ENCODE peak calls at places on chromosomes 2 and 18, in nine cellular contexts. L is fibroblast of villous mesenchyme, Z is kidney, J is HFF-Myc, C is kidney epithelial cell, H is A549, Y is IMR-90, F is epithelial cell of proximal tubule, V is adrenal gland. U is an unnamed sample.

GRCh38 chr2:119316066-119316465 is 50.6 kb downstream of the C2orf76 start:
- DNase-seq in L (no peak), Z (no peak), J (no peak), C (no peak), H (no peak), Y (no peak), F (no peak), V (no peak), U (peak)

GRCh38 chr2:144256996-144257707 is 262.8 kb downstream of the ZEB2 start:
- DNase-seq in L (peak), Z (no peak), J (no peak), C (no peak), H (no peak), Y (peak), F (no peak), V (no peak), U (peak)

GRCh38 chr2:234198976-234199375 is 148.5 kb downstream of the SPP2 start:
- DNase-seq in L (no peak), Z (no peak), J (no peak), C (no peak), H (no peak), Y (peak), F (no peak), V (no peak), U (peak)

GRCh38 chr2:17518212-17519154 is at the start of gene RAD51AP2:
- DNase-seq in L (peak), Z (peak), J (no peak), C (peak), H (peak), Y (peak), F (no peak), V (peak), U (peak)

GRCh38 chr2:207868855-207869596 is 99.3 kb upstream of the FZD5 start:
- DNase-seq in L (peak), Z (no peak), J (no peak), C (no peak), H (no peak), Y (no peak), F (no peak), V (no peak), U (no peak)

GRCh38 chr2:239154971-239155805 is 245.6 kb downstream of the HDAC4 start:
- DNase-seq in L (no peak), Z (peak), J (no peak), C (no peak), H (no peak), Y (no peak), F (no peak), V (peak), U (no peak)

GRCh38 chr2:241036397-241036963 is 38.1 kb downstream of the SNED1 start:
- DNase-seq in L (no peak), Z (peak), J (no peak), C (no peak), H (no peak), Y (no peak), F (no peak), V (no peak), U (no peak)

GRCh38 chr2:37779611-37780010 is 108.2 kb upstream of the CDC42EP3 start:
- DNase-seq in L (no peak), Z (no peak), J (no peak), C (no peak), H (no peak), Y (no peak), F (no peak), V (no peak), U (no peak)

GRCh38 chr2:17661460-17661859 is 92.2 kb downstream of the SMC6 start:
- DNase-seq in L (no peak), Z (no peak), J (no peak), C (no peak), H (no peak), Y (no peak), F (no peak), V (no peak), U (no peak)

GRCh38 chr2:101540518-101540917 is 65.6 kb upstream of the RFX8 start:
- DNase-seq in L (peak), Z (no peak), J (no peak), C (no peak), H (no peak), Y (peak), F (no peak), V (no peak), U (peak)

GRCh38 chr18:596288-596881 is 403 bp upstream of the CLUL1 start:
- DNase-seq in L (no peak), Z (peak), J (no peak), C (no peak), H (no peak), Y (no peak), F (no peak), V (peak), U (no peak)

GRCh38 chr18:48580782-48581181 is 42.0 kb downstream of the CTIF start:
- DNase-seq in L (peak), Z (peak), J (no peak), C (no peak), H (no peak), Y (no peak), F (no peak), V (no peak), U (no peak)

GRCh38 chr2:143870696-143871095 is 649.2 kb downstream of the ZEB2 start:
- DNase-seq in L (no peak), Z (no peak), J (no peak), C (no peak), H (no peak), Y (no peak), F (no peak), V (no peak), U (no peak)

GRCh38 chr18:2570772-2571199 is 519 bp downstream of the METTL4 start:
- DNase-seq in L (peak), Z (peak), J (peak), C (no peak), H (peak), Y (peak), F (no peak), V (peak), U (peak)

GRCh38 chr2:132448771-132449170 is 32.2 kb downstream of the GPR39 start:
- DNase-seq in L (peak), Z (no peak), J (no peak), C (no peak), H (no peak), Y (peak), F (no peak), V (peak), U (peak)

GRCh38 chr18:6724331-6724730 is 5.2 kb upstream of the ARHGAP28 start:
- DNase-seq in L (no peak), Z (no peak), J (no peak), C (no peak), H (no peak), Y (no peak), F (no peak), V (no peak), U (no peak)

GRCh38 chr18:2134364-2134763 is 436.9 kb downstream of the METTL4 start:
- DNase-seq in L (no peak), Z (no peak), J (no peak), C (no peak), H (no peak), Y (no peak), F (no peak), V (no peak), U (no peak)

GRCh38 chr2:127220102-127220806 is at the start of gene CYP27C1:
- DNase-seq in L (no peak), Z (no peak), J (no peak), C (no peak), H (peak), Y (no peak), F (no peak), V (no peak), U (peak)

GRCh38 chr2:290090-290722 is 2.3 kb upstream of the ALKAL2 start:
- DNase-seq in L (peak), Z (peak), J (peak), C (peak), H (peak), Y (peak), F (peak), V (peak), U (peak)

GRCh38 chr2:234983011-234983726 is 31.4 kb downstream of the SH3BP4 start:
- DNase-seq in L (no peak), Z (peak), J (no peak), C (no peak), H (no peak), Y (no peak), F (no peak), V (no peak), U (no peak)

GRCh38 chr2:21015281-21015645 is 28.6 kb downstream of the APOB start:
- DNase-seq in L (no peak), Z (no peak), J (no peak), C (no peak), H (no peak), Y (no peak), F (no peak), V (no peak), U (no peak)

GRCh38 chr2:42503291-42503690 is 9.5 kb upstream of the KCNG3 start:
- DNase-seq in L (no peak), Z (no peak), J (no peak), C (no peak), H (no peak), Y (no peak), F (no peak), V (peak), U (no peak)

DNA sequence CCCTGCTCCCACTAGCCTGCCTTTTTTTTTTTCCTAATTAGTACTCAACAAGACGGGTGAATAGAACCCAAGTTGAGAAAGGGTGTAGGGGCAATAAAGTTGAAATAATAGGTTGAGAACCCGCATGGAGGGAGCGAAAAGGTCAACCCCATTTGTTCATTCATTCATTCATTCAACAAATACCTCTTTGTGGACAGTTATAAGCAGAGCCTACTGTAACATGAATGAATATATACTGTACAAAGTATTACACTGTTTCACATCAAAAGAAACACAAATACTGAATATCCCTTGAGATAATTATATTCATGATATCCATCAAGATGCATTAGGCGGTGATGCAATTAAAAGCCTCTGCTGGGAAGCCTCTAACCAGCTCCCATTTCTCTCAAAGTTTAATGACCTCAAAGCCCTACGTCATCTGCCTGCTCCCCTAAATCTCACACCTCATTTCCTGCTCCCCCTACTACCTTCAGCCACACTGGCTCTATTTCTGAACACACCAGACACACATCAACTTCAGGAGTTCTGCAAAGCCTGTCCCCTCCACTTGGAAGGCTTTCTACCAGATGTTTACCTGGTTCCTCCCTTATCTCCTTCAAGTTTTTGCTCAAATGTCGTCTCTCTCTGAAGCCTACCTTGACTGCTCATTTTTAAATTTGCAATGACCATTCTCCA is 1.4 kb upstream of the NBAS start:
- DNase-seq in L (no peak), Z (no peak), J (no peak), C (no peak), H (no peak), Y (no peak), F (no peak), V (no peak), U (no peak)
- H3K4me3 ChIP-seq in L (no peak), Z (peak), J (no peak), C (no peak), H (no peak), Y (no peak), F (peak), V (no peak), U (no peak)

GRCh38 chr2:217095511-217096205 is 235.8 kb upstream of the TNP1 start:
- DNase-seq in L (no peak), Z (no peak), J (no peak), C (no peak), H (no peak), Y (no peak), F (no peak), V (no peak), U (no peak)

GRCh38 chr2:217090884-217091283 is 231.0 kb upstream of the TNP1 start:
- DNase-seq in L (no peak), Z (no peak), J (no peak), C (no peak), H (no peak), Y (no peak), F (no peak), V (no peak), U (no peak)

GRCh38 chr2:217092710-217093379 is 233.0 kb upstream of the TNP1 start:
- DNase-seq in L (peak), Z (no peak), J (no peak), C (no peak), H (no peak), Y (no peak), F (no peak), V (no peak), U (no peak)

GRCh38 chr2:217090024-217090473 is 230.2 kb upstream of the TNP1 start:
- DNase-seq in L (peak), Z (no peak), J (no peak), C (no peak), H (no peak), Y (peak), F (no peak), V (no peak), U (peak)

DNA sequence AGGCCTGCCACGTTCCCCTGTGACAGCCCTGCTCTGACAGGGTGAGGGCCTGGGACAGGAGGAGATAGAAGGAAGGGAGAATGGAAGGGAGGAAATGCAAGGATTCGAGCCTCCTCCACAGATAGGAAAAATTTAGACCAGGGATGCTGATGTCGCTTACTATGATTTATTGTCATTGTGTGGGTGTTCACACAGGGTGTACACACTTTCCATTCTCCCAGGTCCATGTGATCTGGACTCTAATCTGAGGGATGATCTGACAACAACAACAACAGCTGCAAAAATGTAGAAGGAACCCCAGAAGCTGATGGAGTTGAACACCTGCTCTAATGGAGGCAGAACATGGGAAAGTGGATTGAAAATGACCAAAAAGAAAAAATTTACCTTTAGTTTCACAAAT is 231.7 kb upstream of the TNP1 start:
- DNase-seq in L (no peak), Z (no peak), J (no peak), C (no peak), H (no peak), Y (no peak), F (no peak), V (no peak), U (no peak)
- TF ChIP-seq CTCF in L (no peak), Z (no peak), J (no peak), C (no peak), H (no peak), Y (no peak), F (no peak), V (no peak), U (no peak)

DNA sequence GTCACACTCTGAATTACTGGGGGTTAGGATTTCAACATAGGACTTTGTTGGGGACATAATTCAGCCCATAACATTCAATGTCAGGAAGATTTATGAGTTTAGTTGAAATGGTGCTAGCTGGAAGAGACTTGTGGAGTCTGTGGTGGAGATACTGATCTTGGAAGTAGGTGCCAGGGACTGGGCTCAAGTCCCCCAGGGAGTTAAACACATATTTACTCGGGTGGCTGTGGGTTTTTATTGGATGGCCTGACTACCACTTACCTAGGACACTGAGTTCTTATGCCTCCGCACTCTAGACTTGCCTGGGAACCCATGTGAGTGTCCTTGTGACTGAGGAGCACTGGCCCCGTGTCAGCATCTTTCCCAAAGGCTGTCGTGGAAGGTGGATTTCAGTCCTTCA is 84.8 kb upstream of the SEC11C start:
- DNase-seq in L (peak), Z (peak), J (no peak), C (no peak), H (no peak), Y (no peak), F (no peak), V (no peak), U (no peak)
- H3K4me3 ChIP-seq in L (no peak), Z (no peak), J (no peak), C (no peak), H (no peak), Y (no peak), F (no peak), V (no peak), U (no peak)

GRCh38 chr18:70578480-70578879 is 289.6 kb downstream of the SOCS6 start:
- DNase-seq in L (no peak), Z (no peak), J (no peak), C (no peak), H (peak), Y (no peak), F (no peak), V (no peak), U (no peak)
- TF ChIP-seq CTCF in L (no peak), Z (no peak), J (peak), C (peak), H (peak), Y (no peak), F (peak), V (no peak), U (no peak)

GRCh38 chr2:227720680-227721079 is 2.9 kb upstream of the SLC19A3 start:
- DNase-seq in L (no peak), Z (no peak), J (no peak), C (no peak), H (no peak), Y (no peak), F (no peak), V (no peak), U (peak)

GRCh38 chr2:227717687-227718567 is at the start of gene SLC19A3:
- DNase-seq in L (peak), Z (peak), J (peak), C (peak), H (peak), Y (peak), F (no peak), V (peak), U (peak)

GRCh38 chr2:227710986-227711385 is 6.8 kb downstream of the SLC19A3 start:
- DNase-seq in L (no peak), Z (no peak), J (no peak), C (no peak), H (no peak), Y (no peak), F (no peak), V (no peak), U (no peak)

GRCh38 chr2:227719637-227720036 is 1.8 kb upstream of the SLC19A3 start:
- DNase-seq in L (no peak), Z (no peak), J (no peak), C (no peak), H (no peak), Y (no peak), F (no peak), V (no peak), U (no peak)

GRCh38 chr2:227716501-227716900 is 1.3 kb downstream of the SLC19A3 start:
- DNase-seq in L (no peak), Z (no peak), J (no peak), C (no peak), H (no peak), Y (no peak), F (no peak), V (no peak), U (no peak)
- H3K4me3 ChIP-seq in L (no peak), Z (no peak), J (no peak), C (no peak), H (no peak), Y (no peak), F (no peak), V (no peak), U (no peak)

GRCh38 chr2:46333912-46334311 is 36.7 kb downstream of the EPAS1 start:
- DNase-seq in L (peak), Z (no peak), J (no peak), C (no peak), H (peak), Y (no peak), F (no peak), V (no peak), U (no peak)
- TF ChIP-seq CTCF in L (peak), Z (peak), J (peak), C (peak), H (peak), Y (peak), F (peak), V (no peak), U (peak)

GRCh38 chr2:109451671-109452070 is 162.1 kb downstream of the SEPTIN10 start:
- DNase-seq in L (no peak), Z (no peak), J (no peak), C (no peak), H (no peak), Y (no peak), F (no peak), V (no peak), U (no peak)

GRCh38 chr2:109454304-109454703 is 159.5 kb downstream of the SEPTIN10 start:
- DNase-seq in L (no peak), Z (no peak), J (no peak), C (no peak), H (no peak), Y (no peak), F (no peak), V (no peak), U (no peak)

GRCh38 chr2:109453596-109453995 is 160.2 kb downstream of the SEPTIN10 start:
- DNase-seq in L (no peak), Z (no peak), J (no peak), C (no peak), H (no peak), Y (no peak), F (no peak), V (no peak), U (no peak)

GRCh38 chr2:109450574-109451265 is 163.0 kb downstream of the SEPTIN10 start:
- DNase-seq in L (no peak), Z (no peak), J (no peak), C (no peak), H (no peak), Y (no peak), F (no peak), V (no peak), U (no peak)

GRCh38 chr2:109452318-109453305 is 161.2 kb downstream of the SEPTIN10 start:
- DNase-seq in L (no peak), Z (no peak), J (no peak), C (no peak), H (no peak), Y (no peak), F (no peak), V (no peak), U (no peak)
- H3K4me3 ChIP-seq in L (no peak), Z (no peak), J (no peak), C (no peak), H (no peak), Y (no peak), F (no peak), V (no peak), U (no peak)

DNA sequence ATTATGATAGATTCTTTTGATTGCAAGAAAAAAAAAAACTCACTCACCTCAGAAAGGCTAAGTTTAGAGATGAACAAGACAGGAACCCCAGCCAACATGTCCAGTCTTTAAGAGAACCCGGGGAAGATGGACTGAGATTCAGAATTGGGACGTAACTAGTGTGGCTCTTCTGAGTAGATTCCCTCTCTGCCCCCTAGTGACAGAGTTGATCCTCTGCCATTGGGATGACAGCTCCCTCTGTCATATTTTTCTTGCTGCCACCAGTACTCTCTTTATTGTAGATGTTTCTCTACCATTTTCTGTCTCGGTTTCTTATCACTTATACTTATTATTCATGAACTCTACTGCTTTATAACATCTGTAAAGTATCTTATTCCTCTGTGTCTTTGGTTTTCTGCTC is 77.7 kb downstream of the GULP1 start:
- DNase-seq in L (peak), Z (no peak), J (no peak), C (no peak), H (peak), Y (peak), F (no peak), V (peak), U (peak)
- TF ChIP-seq CTCF in L (peak), Z (peak), J (peak), C (peak), H (peak), Y (peak), F (peak), V (peak), U (peak)